ENCODE peak calls at places on chromosomes 11 and 22, in five cellular contexts. One of them, this sample, is unnamed.

GRCh38 chr11:107276057-107276456 is 181.6 kb downstream of the CWF19L2 start:
- DNase-seq in spleen: no peak
- DNase-seq in omental fat pad: no peak
- DNase-seq in GM03348: no peak
- DNase-seq in mucosa of gallbladder: no peak
- DNase-seq in this sample: no peak

GRCh38 chr11:111983187-111983986 is 41.8 kb upstream of the DLAT start:
- DNase-seq in spleen: no peak
- DNase-seq in omental fat pad: no peak
- DNase-seq in GM03348: no peak
- DNase-seq in mucosa of gallbladder: peak; percentile 73
- DNase-seq in this sample: peak; percentile 91

GRCh38 chr11:131692961-131693360 is 322.5 kb downstream of the NTM start:
- DNase-seq in spleen: no peak
- DNase-seq in omental fat pad: no peak
- DNase-seq in GM03348: no peak
- DNase-seq in mucosa of gallbladder: no peak
- DNase-seq in this sample: no peak

GRCh38 chr22:35319244-35319985 is 19.7 kb downstream of the TOM1 start:
- DNase-seq in spleen: peak; percentile 59
- DNase-seq in omental fat pad: no peak
- DNase-seq in GM03348: no peak
- DNase-seq in mucosa of gallbladder: no peak
- DNase-seq in this sample: no peak

GRCh38 chr22:43173976-43174720 is 12.8 kb downstream of the TTLL12 start:
- DNase-seq in spleen: peak; percentile 58
- DNase-seq in omental fat pad: no peak
- DNase-seq in GM03348: no peak
- DNase-seq in mucosa of gallbladder: no peak
- DNase-seq in this sample: no peak

GRCh38 chr11:62449451-62449851 is 30.6 kb downstream of the SCGB1A1 start:
- DNase-seq in spleen: no peak
- DNase-seq in omental fat pad: no peak
- DNase-seq in GM03348: no peak
- DNase-seq in mucosa of gallbladder: no peak
- DNase-seq in this sample: no peak

GRCh38 chr22:27329471-27329870 is 472.1 kb downstream of the MN1 start:
- DNase-seq in spleen: no peak
- DNase-seq in omental fat pad: no peak
- DNase-seq in GM03348: no peak
- DNase-seq in mucosa of gallbladder: no peak
- DNase-seq in this sample: peak; percentile 68

GRCh38 chr22:21796863-21797262 is 61.3 kb upstream of the YPEL1 start:
- DNase-seq in spleen: no peak
- DNase-seq in omental fat pad: no peak
- DNase-seq in GM03348: no peak
- DNase-seq in mucosa of gallbladder: no peak
- DNase-seq in this sample: no peak

GRCh38 chr22:16866167-16866566 is 41.0 kb upstream of the XKR3 start:
- DNase-seq in spleen: no peak
- DNase-seq in omental fat pad: no peak
- DNase-seq in GM03348: no peak
- DNase-seq in mucosa of gallbladder: no peak
- DNase-seq in this sample: no peak

GRCh38 chr22:19891350-19892248 is 36.9 kb upstream of the GNB1L start:
- DNase-seq in spleen: peak; percentile 89
- DNase-seq in omental fat pad: no peak
- DNase-seq in GM03348: peak; percentile 87
- DNase-seq in mucosa of gallbladder: peak; percentile 20
- DNase-seq in this sample: peak; percentile 95

GRCh38 chr11:120235024-120235628 is 4.8 kb upstream of the POU2F3 start:
- DNase-seq in spleen: no peak
- DNase-seq in omental fat pad: no peak
- DNase-seq in GM03348: peak; percentile 72
- DNase-seq in mucosa of gallbladder: peak; percentile 47
- DNase-seq in this sample: peak; percentile 86

GRCh38 chr22:45159652-45160462 is 3.9 kb upstream of the NUP50 start:
- DNase-seq in spleen: no peak
- DNase-seq in omental fat pad: no peak
- DNase-seq in GM03348: peak; percentile 13
- DNase-seq in mucosa of gallbladder: peak; percentile 14
- DNase-seq in this sample: peak; percentile 6

GRCh38 chr11:96264364-96264763 is 78.6 kb downstream of the MAML2 start:
- DNase-seq in spleen: no peak
- DNase-seq in omental fat pad: no peak
- DNase-seq in GM03348: no peak
- DNase-seq in mucosa of gallbladder: no peak
- DNase-seq in this sample: no peak

GRCh38 chr22:42154293-42154692 is 23.7 kb upstream of the CYP2D6 start:
- DNase-seq in spleen: no peak
- DNase-seq in omental fat pad: no peak
- DNase-seq in GM03348: no peak
- DNase-seq in mucosa of gallbladder: no peak
- DNase-seq in this sample: no peak

GRCh38 chr11:85947431-85948272 is 92.5 kb downstream of the CCDC83 start:
- DNase-seq in spleen: no peak
- DNase-seq in omental fat pad: no peak
- DNase-seq in GM03348: peak; percentile 70
- DNase-seq in mucosa of gallbladder: peak; percentile 51
- DNase-seq in this sample: no peak

GRCh38 chr11:831951-832528 is 712 bp upstream of the CD151 start:
- DNase-seq in spleen: no peak
- DNase-seq in omental fat pad: no peak
- DNase-seq in GM03348: no peak
- DNase-seq in mucosa of gallbladder: no peak
- DNase-seq in this sample: no peak

GRCh38 chr11:131683131-131683530 is 312.7 kb downstream of the NTM start:
- DNase-seq in spleen: no peak
- DNase-seq in omental fat pad: no peak
- DNase-seq in GM03348: no peak
- DNase-seq in mucosa of gallbladder: no peak
- DNase-seq in this sample: no peak

GRCh38 chr22:36369922-36370781 is 17.6 kb downstream of the MYH9 start:
- DNase-seq in spleen: peak; percentile 87
- DNase-seq in omental fat pad: no peak
- DNase-seq in GM03348: no peak
- DNase-seq in mucosa of gallbladder: peak; percentile 78
- DNase-seq in this sample: peak; percentile 70

GRCh38 chr11:94933225-94934130 is 39.9 kb downstream of the CWC15 start:
- DNase-seq in spleen: no peak
- DNase-seq in omental fat pad: no peak
- DNase-seq in GM03348: peak; percentile 85
- DNase-seq in mucosa of gallbladder: peak; percentile 29
- DNase-seq in this sample: no peak

GRCh38 chr11:131136476-131136875 is 220.2 kb upstream of the SNX19 start:
- DNase-seq in spleen: no peak
- DNase-seq in omental fat pad: no peak
- DNase-seq in GM03348: peak; percentile 29
- DNase-seq in mucosa of gallbladder: no peak
- DNase-seq in this sample: no peak

GRCh38 chr11:119347242-119347641 is 737 bp upstream of the MFRP start:
- DNase-seq in spleen: no peak
- DNase-seq in omental fat pad: no peak
- DNase-seq in GM03348: peak; percentile 82
- DNase-seq in mucosa of gallbladder: no peak
- DNase-seq in this sample: no peak

GRCh38 chr11:122723576-122723975 is 68.1 kb downstream of the UBASH3B start:
- DNase-seq in spleen: no peak
- DNase-seq in omental fat pad: no peak
- DNase-seq in GM03348: no peak
- DNase-seq in mucosa of gallbladder: no peak
- DNase-seq in this sample: no peak

GRCh38 chr11:84089072-84090057 is 803.2 kb upstream of the CCDC90B start:
- DNase-seq in spleen: no peak
- DNase-seq in omental fat pad: no peak
- DNase-seq in GM03348: no peak
- DNase-seq in mucosa of gallbladder: peak; percentile 34
- DNase-seq in this sample: no peak

GRCh38 chr11:2582436-2582931 is 117.3 kb downstream of the KCNQ1OT1 start:
- DNase-seq in spleen: peak; percentile 60
- DNase-seq in omental fat pad: peak; percentile 3
- DNase-seq in GM03348: no peak
- DNase-seq in mucosa of gallbladder: no peak
- DNase-seq in this sample: peak; percentile 43

GRCh38 chr11:95154514-95154913 is 64.9 kb downstream of the ENDOD1 start:
- DNase-seq in spleen: no peak
- DNase-seq in omental fat pad: no peak
- DNase-seq in GM03348: peak; percentile 64
- DNase-seq in mucosa of gallbladder: peak; percentile 48
- DNase-seq in this sample: peak; percentile 80

GRCh38 chr11:39668640-39669039 is 1790.8 kb downstream of the LRRC4C start:
- DNase-seq in spleen: no peak
- DNase-seq in omental fat pad: no peak
- DNase-seq in GM03348: no peak
- DNase-seq in mucosa of gallbladder: no peak
- DNase-seq in this sample: no peak

GRCh38 chr11:100459791-100460190 is 227.3 kb upstream of the ARHGAP42 start:
- DNase-seq in spleen: no peak
- DNase-seq in omental fat pad: no peak
- DNase-seq in GM03348: no peak
- DNase-seq in mucosa of gallbladder: no peak
- DNase-seq in this sample: no peak

GRCh38 chr11:128680906-128681305 is 13.0 kb upstream of the FLI1 start:
- DNase-seq in spleen: no peak
- DNase-seq in omental fat pad: no peak
- DNase-seq in GM03348: no peak
- DNase-seq in mucosa of gallbladder: no peak
- DNase-seq in this sample: no peak

GRCh38 chr22:44664149-44664548 is 37.9 kb upstream of the PRR5 start:
- DNase-seq in spleen: peak; percentile 91
- DNase-seq in omental fat pad: no peak
- DNase-seq in GM03348: no peak
- DNase-seq in mucosa of gallbladder: peak; percentile 76
- DNase-seq in this sample: no peak

GRCh38 chr22:40036126-40036525 is 41.4 kb downstream of the FAM83F start:
- DNase-seq in spleen: no peak
- DNase-seq in omental fat pad: no peak
- DNase-seq in GM03348: no peak
- DNase-seq in mucosa of gallbladder: no peak
- DNase-seq in this sample: no peak

GRCh38 chr11:75140269-75141138 is 10.4 kb upstream of the SLCO2B1 start:
- DNase-seq in spleen: peak; percentile 91
- DNase-seq in omental fat pad: peak; percentile 79
- DNase-seq in GM03348: peak; percentile 86
- DNase-seq in mucosa of gallbladder: peak; percentile 62
- DNase-seq in this sample: peak; percentile 69

GRCh38 chr11:59283825-59284772 is 71.4 kb upstream of the MPEG1 start:
- DNase-seq in spleen: no peak
- DNase-seq in omental fat pad: no peak
- DNase-seq in GM03348: peak; percentile 48
- DNase-seq in mucosa of gallbladder: peak; percentile 51
- DNase-seq in this sample: peak; percentile 59